ENCODE peak calls at places on chromosomes 3 and 15, in nine cellular contexts. One of them, this sample, is unnamed.

GRCh38 chr3:108662141-108662738 is 72.7 kb downstream of the DZIP3 start:
- DNase-seq in left lung: no peak
- DNase-seq in lower lobe of right lung: no peak
- DNase-seq in AG09309: peak; percentile 66
- DNase-seq in cardiac muscle cell: peak; percentile 76
- DNase-seq in neural crest cell: peak; percentile 41
- DNase-seq in neural progenitor cell: peak; percentile 76
- DNase-seq in astrocyte: peak; percentile 55
- DNase-seq in A549: peak; percentile 69
- DNase-seq in this sample: no peak

GRCh38 chr3:122230174-122230573 is 46.7 kb downstream of the CASR start:
- DNase-seq in left lung: peak; percentile 66
- DNase-seq in lower lobe of right lung: no peak
- DNase-seq in AG09309: no peak
- DNase-seq in cardiac muscle cell: no peak
- DNase-seq in neural crest cell: no peak
- DNase-seq in neural progenitor cell: no peak
- DNase-seq in astrocyte: no peak
- DNase-seq in A549: no peak
- DNase-seq in this sample: no peak

GRCh38 chr3:193176690-193177089 is 64.3 kb upstream of the PLAAT1 start:
- DNase-seq in left lung: no peak
- DNase-seq in lower lobe of right lung: no peak
- DNase-seq in AG09309: no peak
- DNase-seq in cardiac muscle cell: no peak
- DNase-seq in neural crest cell: no peak
- DNase-seq in neural progenitor cell: no peak
- DNase-seq in astrocyte: no peak
- DNase-seq in A549: no peak
- DNase-seq in this sample: no peak

GRCh38 chr3:62277986-62278385 is 95.4 kb downstream of the FEZF2 start:
- DNase-seq in left lung: no peak
- DNase-seq in lower lobe of right lung: no peak
- DNase-seq in AG09309: no peak
- DNase-seq in cardiac muscle cell: no peak
- DNase-seq in neural crest cell: no peak
- DNase-seq in neural progenitor cell: no peak
- DNase-seq in astrocyte: no peak
- DNase-seq in A549: no peak
- DNase-seq in this sample: no peak

GRCh38 chr3:125186800-125187598 is 25.5 kb downstream of the SLC12A8 start:
- DNase-seq in left lung: no peak
- DNase-seq in lower lobe of right lung: no peak
- DNase-seq in AG09309: no peak
- DNase-seq in cardiac muscle cell: no peak
- DNase-seq in neural crest cell: no peak
- DNase-seq in neural progenitor cell: peak; percentile 43
- DNase-seq in astrocyte: no peak
- DNase-seq in A549: no peak
- DNase-seq in this sample: no peak

GRCh38 chr3:10627884-10628572 is 122.6 kb upstream of the ATP2B2 start:
- DNase-seq in left lung: no peak
- DNase-seq in lower lobe of right lung: no peak
- DNase-seq in AG09309: no peak
- DNase-seq in cardiac muscle cell: no peak
- DNase-seq in neural crest cell: no peak
- DNase-seq in neural progenitor cell: peak; percentile 29
- DNase-seq in astrocyte: no peak
- DNase-seq in A549: peak; percentile 11
- DNase-seq in this sample: no peak

GRCh38 chr15:54941417-54941816 is 255.3 kb downstream of the RSL24D1 start:
- DNase-seq in left lung: no peak
- DNase-seq in lower lobe of right lung: no peak
- DNase-seq in AG09309: no peak
- DNase-seq in cardiac muscle cell: no peak
- DNase-seq in neural crest cell: no peak
- DNase-seq in neural progenitor cell: no peak
- DNase-seq in astrocyte: no peak
- DNase-seq in A549: no peak
- DNase-seq in this sample: no peak

GRCh38 chr3:189389346-189389745 is 217.6 kb downstream of the TPRG1 start:
- DNase-seq in left lung: no peak
- DNase-seq in lower lobe of right lung: no peak
- DNase-seq in AG09309: peak; percentile 29
- DNase-seq in cardiac muscle cell: no peak
- DNase-seq in neural crest cell: no peak
- DNase-seq in neural progenitor cell: no peak
- DNase-seq in astrocyte: peak; percentile 26
- DNase-seq in A549: no peak
- DNase-seq in this sample: no peak

GRCh38 chr3:11379238-11379823 is 107.1 kb downstream of the ATG7 start:
- DNase-seq in left lung: no peak
- DNase-seq in lower lobe of right lung: no peak
- DNase-seq in AG09309: no peak
- DNase-seq in cardiac muscle cell: peak; percentile 49
- DNase-seq in neural crest cell: peak; percentile 19
- DNase-seq in neural progenitor cell: peak; percentile 47
- DNase-seq in astrocyte: peak; percentile 42
- DNase-seq in A549: peak; percentile 46
- DNase-seq in this sample: no peak

GRCh38 chr3:165192610-165193192 is 3.5 kb downstream of the SLITRK3 start:
- DNase-seq in left lung: no peak
- DNase-seq in lower lobe of right lung: no peak
- DNase-seq in AG09309: no peak
- DNase-seq in cardiac muscle cell: peak; percentile 18
- DNase-seq in neural crest cell: peak; percentile 20
- DNase-seq in neural progenitor cell: peak; percentile 78
- DNase-seq in astrocyte: no peak
- DNase-seq in A549: no peak
- DNase-seq in this sample: no peak

GRCh38 chr3:123808812-123809211 is 75.3 kb downstream of the MYLK start:
- DNase-seq in left lung: no peak
- DNase-seq in lower lobe of right lung: no peak
- DNase-seq in AG09309: no peak
- DNase-seq in cardiac muscle cell: no peak
- DNase-seq in neural crest cell: no peak
- DNase-seq in neural progenitor cell: no peak
- DNase-seq in astrocyte: no peak
- DNase-seq in A549: no peak
- DNase-seq in this sample: no peak

GRCh38 chr15:88256261-88257230 is at the start of gene NTRK3:
- DNase-seq in left lung: no peak
- DNase-seq in lower lobe of right lung: no peak
- DNase-seq in AG09309: no peak
- DNase-seq in cardiac muscle cell: peak; percentile 53
- DNase-seq in neural crest cell: peak; percentile 38
- DNase-seq in neural progenitor cell: peak; percentile 76
- DNase-seq in astrocyte: peak; percentile 37
- DNase-seq in A549: peak; percentile 49
- DNase-seq in this sample: no peak

GRCh38 chr3:58299839-58300516 is 6.1 kb upstream of the RPP14 start:
- DNase-seq in left lung: no peak
- DNase-seq in lower lobe of right lung: no peak
- DNase-seq in AG09309: peak; percentile 21
- DNase-seq in cardiac muscle cell: peak; percentile 20
- DNase-seq in neural crest cell: no peak
- DNase-seq in neural progenitor cell: peak; percentile 50
- DNase-seq in astrocyte: no peak
- DNase-seq in A549: peak; percentile 49
- DNase-seq in this sample: no peak

GRCh38 chr15:65226221-65226620 is 14.9 kb upstream of the CILP start:
- DNase-seq in left lung: no peak
- DNase-seq in lower lobe of right lung: no peak
- DNase-seq in AG09309: no peak
- DNase-seq in cardiac muscle cell: no peak
- DNase-seq in neural crest cell: no peak
- DNase-seq in neural progenitor cell: no peak
- DNase-seq in astrocyte: no peak
- DNase-seq in A549: no peak
- DNase-seq in this sample: no peak

GRCh38 chr3:190497809-190498208 is 16.1 kb upstream of the IL1RAP start:
- DNase-seq in left lung: no peak
- DNase-seq in lower lobe of right lung: no peak
- DNase-seq in AG09309: no peak
- DNase-seq in cardiac muscle cell: peak; percentile 52
- DNase-seq in neural crest cell: no peak
- DNase-seq in neural progenitor cell: no peak
- DNase-seq in astrocyte: peak; percentile 3
- DNase-seq in A549: no peak
- DNase-seq in this sample: no peak

GRCh38 chr3:184566441-184567414 is 5.1 kb downstream of the EPHB3 start:
- DNase-seq in left lung: peak; percentile 72
- DNase-seq in lower lobe of right lung: no peak
- DNase-seq in AG09309: no peak
- DNase-seq in cardiac muscle cell: no peak
- DNase-seq in neural crest cell: no peak
- DNase-seq in neural progenitor cell: no peak
- DNase-seq in astrocyte: no peak
- DNase-seq in A549: no peak
- DNase-seq in this sample: no peak

GRCh38 chr3:37054370-37054769 is 61.1 kb downstream of the MLH1 start:
- DNase-seq in left lung: no peak
- DNase-seq in lower lobe of right lung: no peak
- DNase-seq in AG09309: peak; percentile 42
- DNase-seq in cardiac muscle cell: peak; percentile 13
- DNase-seq in neural crest cell: no peak
- DNase-seq in neural progenitor cell: no peak
- DNase-seq in astrocyte: peak; percentile 57
- DNase-seq in A549: peak; percentile 7
- DNase-seq in this sample: no peak

GRCh38 chr15:92277776-92278175 is 115.9 kb upstream of the ST8SIA2 start:
- DNase-seq in left lung: no peak
- DNase-seq in lower lobe of right lung: peak; percentile 47
- DNase-seq in AG09309: peak; percentile 2
- DNase-seq in cardiac muscle cell: peak; percentile 27
- DNase-seq in neural crest cell: no peak
- DNase-seq in neural progenitor cell: peak; percentile 27
- DNase-seq in astrocyte: no peak
- DNase-seq in A549: peak; percentile 48
- DNase-seq in this sample: no peak

GRCh38 chr3:148598619-148599018 is 99.1 kb upstream of the AGTR1 start:
- DNase-seq in left lung: no peak
- DNase-seq in lower lobe of right lung: no peak
- DNase-seq in AG09309: no peak
- DNase-seq in cardiac muscle cell: no peak
- DNase-seq in neural crest cell: no peak
- DNase-seq in neural progenitor cell: no peak
- DNase-seq in astrocyte: no peak
- DNase-seq in A549: no peak
- DNase-seq in this sample: no peak

GRCh38 chr15:41896566-41896965 is 2.7 kb upstream of the SPTBN5 start:
- DNase-seq in left lung: no peak
- DNase-seq in lower lobe of right lung: no peak
- DNase-seq in AG09309: no peak
- DNase-seq in cardiac muscle cell: no peak
- DNase-seq in neural crest cell: no peak
- DNase-seq in neural progenitor cell: no peak
- DNase-seq in astrocyte: no peak
- DNase-seq in A549: no peak
- DNase-seq in this sample: no peak

GRCh38 chr3:39907981-39908380 is 98.6 kb downstream of the MYRIP start:
- DNase-seq in left lung: no peak
- DNase-seq in lower lobe of right lung: no peak
- DNase-seq in AG09309: no peak
- DNase-seq in cardiac muscle cell: no peak
- DNase-seq in neural crest cell: no peak
- DNase-seq in neural progenitor cell: no peak
- DNase-seq in astrocyte: no peak
- DNase-seq in A549: no peak
- DNase-seq in this sample: no peak

GRCh38 chr3:134677196-134677986 is 26.6 kb upstream of the KY start:
- DNase-seq in left lung: no peak
- DNase-seq in lower lobe of right lung: peak; percentile 51
- DNase-seq in AG09309: no peak
- DNase-seq in cardiac muscle cell: peak; percentile 47
- DNase-seq in neural crest cell: no peak
- DNase-seq in neural progenitor cell: peak; percentile 52
- DNase-seq in astrocyte: no peak
- DNase-seq in A549: peak; percentile 19
- DNase-seq in this sample: no peak
- TF ChIP-seq CTCF in left lung: peak; percentile 15
- TF ChIP-seq CTCF in lower lobe of right lung: peak; percentile 41
- TF ChIP-seq CTCF in AG09309: peak; percentile 53
- TF ChIP-seq CTCF in cardiac muscle cell: peak; percentile 71
- TF ChIP-seq CTCF in neural crest cell: peak; percentile 56
- TF ChIP-seq CTCF in neural progenitor cell: peak; percentile 68
- TF ChIP-seq CTCF in astrocyte: peak; percentile 13
- TF ChIP-seq CTCF in A549: no peak
- TF ChIP-seq CTCF in this sample: peak; percentile 15

GRCh38 chr3:179288845-179289244 is 34.0 kb upstream of the ZNF639 start:
- DNase-seq in left lung: no peak
- DNase-seq in lower lobe of right lung: no peak
- DNase-seq in AG09309: no peak
- DNase-seq in cardiac muscle cell: no peak
- DNase-seq in neural crest cell: no peak
- DNase-seq in neural progenitor cell: no peak
- DNase-seq in astrocyte: no peak
- DNase-seq in A549: no peak
- DNase-seq in this sample: no peak
- TF ChIP-seq CTCF in left lung: no peak
- TF ChIP-seq CTCF in lower lobe of right lung: no peak
- TF ChIP-seq CTCF in AG09309: no peak
- TF ChIP-seq CTCF in cardiac muscle cell: no peak
- TF ChIP-seq CTCF in neural crest cell: no peak
- TF ChIP-seq CTCF in neural progenitor cell: no peak
- TF ChIP-seq CTCF in astrocyte: no peak
- TF ChIP-seq CTCF in A549: no peak
- TF ChIP-seq CTCF in this sample: no peak

DNA sequence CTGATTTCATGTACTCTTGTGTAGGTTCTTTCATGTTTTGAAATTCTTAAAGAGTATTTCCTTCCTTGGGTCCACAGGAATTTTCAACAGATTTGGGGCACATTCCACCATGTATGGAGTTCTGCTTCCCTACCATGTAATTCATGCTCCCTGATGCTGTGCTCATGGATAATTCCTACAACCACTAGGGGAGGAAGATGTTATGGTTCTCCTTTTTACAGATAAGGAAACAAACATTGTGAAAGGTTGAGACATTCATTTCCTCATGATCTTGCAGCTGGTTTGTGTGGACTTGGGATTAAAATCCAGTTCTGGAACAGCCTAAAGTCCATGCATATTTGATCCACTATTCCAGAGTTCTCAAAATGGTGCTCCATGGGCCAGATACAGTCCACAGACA is 174.9 kb upstream of the FRMD4B start:
- DNase-seq in left lung: no peak
- DNase-seq in lower lobe of right lung: no peak
- DNase-seq in AG09309: no peak
- DNase-seq in cardiac muscle cell: no peak
- DNase-seq in neural crest cell: no peak
- DNase-seq in neural progenitor cell: no peak
- DNase-seq in astrocyte: no peak
- DNase-seq in A549: peak; percentile 4
- DNase-seq in this sample: no peak
- TF ChIP-seq CTCF in left lung: no peak
- TF ChIP-seq CTCF in lower lobe of right lung: peak; percentile 22
- TF ChIP-seq CTCF in AG09309: no peak
- TF ChIP-seq CTCF in cardiac muscle cell: no peak
- TF ChIP-seq CTCF in neural crest cell: no peak
- TF ChIP-seq CTCF in neural progenitor cell: no peak
- TF ChIP-seq CTCF in astrocyte: no peak
- TF ChIP-seq CTCF in A549: no peak
- TF ChIP-seq CTCF in this sample: no peak

GRCh38 chr3:156135921-156136655 is 15.7 kb downstream of the KCNAB1 start:
- DNase-seq in left lung: no peak
- DNase-seq in lower lobe of right lung: no peak
- DNase-seq in AG09309: no peak
- DNase-seq in cardiac muscle cell: no peak
- DNase-seq in neural crest cell: no peak
- DNase-seq in neural progenitor cell: peak; percentile 23
- DNase-seq in astrocyte: no peak
- DNase-seq in A549: peak; percentile 12
- DNase-seq in this sample: no peak
- TF ChIP-seq CTCF in left lung: no peak
- TF ChIP-seq CTCF in lower lobe of right lung: no peak
- TF ChIP-seq CTCF in AG09309: no peak
- TF ChIP-seq CTCF in cardiac muscle cell: peak; percentile 21
- TF ChIP-seq CTCF in neural crest cell: peak; percentile 40
- TF ChIP-seq CTCF in neural progenitor cell: peak; percentile 55
- TF ChIP-seq CTCF in astrocyte: no peak
- TF ChIP-seq CTCF in A549: peak; percentile 19
- TF ChIP-seq CTCF in this sample: no peak